ENCODE peak calls at places on chromosomes 13 and 19, in seven cellular contexts. I is MCF 10A, H is neural crest cell, F is progenitor cell of endocrine pancreas, Q is suprapubic skin, U is dorsolateral prefrontal cortex, B is heart right ventricle. Z is an unnamed sample.

GRCh38 chr13:43574601-43575000 is 212.2 kb downstream of the ENOX1 start:
- DNase-seq in I (no peak), H (no peak), F (no peak), Q (no peak), U (no peak), B (no peak), Z (no peak)

GRCh38 chr19:58581227-58582141 is 8.3 kb upstream of the MZF1 start:
- DNase-seq in I (peak), H (peak), F (peak), Q (peak), U (peak), B (peak), Z (peak)

GRCh38 chr19:18282021-18282787 is 782 bp upstream of the JUND start:
- DNase-seq in I (no peak), H (no peak), F (no peak), Q (peak), U (no peak), B (no peak), Z (peak)

GRCh38 chr13:110280231-110280813 is 26.6 kb downstream of the COL4A1 start:
- DNase-seq in I (no peak), H (no peak), F (no peak), Q (no peak), U (no peak), B (no peak), Z (no peak)

GRCh38 chr19:14073925-14074838 is 1.6 kb downstream of the MISP3 start:
- DNase-seq in I (peak), H (no peak), F (no peak), Q (no peak), U (no peak), B (no peak), Z (peak)

GRCh38 chr19:16420781-16421386 is 50.9 kb downstream of the EPS15L1 start:
- DNase-seq in I (no peak), H (no peak), F (no peak), Q (no peak), U (no peak), B (peak), Z (no peak)

GRCh38 chr13:25943081-25943480 is 108.7 kb downstream of the SHISA2 start:
- DNase-seq in I (no peak), H (no peak), F (no peak), Q (no peak), U (no peak), B (no peak), Z (no peak)

GRCh38 chr19:8988204-8988603 is 22.0 kb downstream of the MUC16 start:
- DNase-seq in I (no peak), H (no peak), F (no peak), Q (no peak), U (no peak), B (no peak), Z (no peak)

GRCh38 chr19:6754136-6754535 is 13.1 kb downstream of the SH2D3A start:
- DNase-seq in I (no peak), H (no peak), F (no peak), Q (no peak), U (no peak), B (no peak), Z (no peak)

GRCh38 chr13:48401480-48401879 is 11.4 kb downstream of the LPAR6 start:
- DNase-seq in I (no peak), H (no peak), F (no peak), Q (no peak), U (no peak), B (no peak), Z (no peak)

GRCh38 chr13:34654203-34654602 is 287.9 kb upstream of the NBEA start:
- DNase-seq in I (no peak), H (no peak), F (no peak), Q (no peak), U (no peak), B (no peak), Z (no peak)

GRCh38 chr13:83498486-83499190 is 383.6 kb downstream of the SLITRK1 start:
- DNase-seq in I (peak), H (no peak), F (no peak), Q (no peak), U (no peak), B (no peak), Z (no peak)

GRCh38 chr19:15432018-15432494 is 13.3 kb upstream of the AKAP8L start:
- DNase-seq in I (no peak), H (no peak), F (no peak), Q (peak), U (no peak), B (no peak), Z (no peak)

GRCh38 chr19:51097166-51097736 is 11.0 kb downstream of the CTU1 start:
- DNase-seq in I (peak), H (peak), F (peak), Q (no peak), U (peak), B (peak), Z (peak)

DNA sequence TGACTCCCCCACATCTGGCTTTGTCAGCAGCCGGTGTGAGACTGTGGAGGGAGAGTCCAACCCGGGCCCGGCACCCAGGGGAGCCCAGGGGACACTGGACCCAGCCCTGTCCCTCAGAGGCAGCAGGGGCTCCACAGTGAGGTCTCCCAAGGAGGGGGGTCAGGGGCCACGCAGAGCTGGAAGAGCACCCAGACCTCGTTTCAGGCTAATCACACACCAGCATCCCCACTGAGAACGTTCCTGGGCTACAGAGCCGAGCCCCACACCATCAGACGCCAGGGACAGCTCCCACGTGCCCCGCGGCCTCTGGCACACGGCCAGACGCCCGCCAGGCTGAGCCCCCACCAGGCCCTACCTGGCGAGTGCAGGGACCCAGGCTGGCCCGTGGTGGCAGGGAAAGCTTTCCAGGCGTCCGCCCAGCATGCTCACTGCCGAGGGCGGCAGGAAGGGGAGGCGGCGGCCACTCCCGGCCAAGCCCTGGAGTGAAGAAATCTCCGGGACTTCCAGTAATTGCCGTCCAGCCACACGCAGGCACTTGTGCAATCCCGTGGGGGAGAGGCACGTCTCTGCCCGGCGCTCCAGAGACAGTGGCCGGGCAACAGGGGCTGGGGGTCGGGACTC is 19.2 kb downstream of the SBNO2 start:
- DNase-seq in I (peak), H (no peak), F (no peak), Q (peak), U (no peak), B (peak), Z (peak)
- TF ChIP-seq CTCF in I (no peak), H (no peak), F (no peak), Q (no peak), U (no peak), B (no peak), Z (no peak)

GRCh38 chr19:29285878-29286277 is 72.9 kb upstream of the UQCRFS1 start:
- DNase-seq in I (no peak), H (peak), F (no peak), Q (no peak), U (peak), B (no peak), Z (no peak)
- TF ChIP-seq CTCF in I (no peak), H (peak), F (peak), Q (no peak), U (peak), B (no peak), Z (no peak)

GRCh38 chr19:48618916-48619691 is at the start of the genes RPL18 and SPHK2:
- DNase-seq in I (peak), H (peak), F (peak), Q (peak), U (peak), B (peak), Z (peak)
- TF ChIP-seq CTCF in I (no peak), H (no peak), F (no peak), Q (no peak), U (no peak), B (no peak), Z (no peak)

GRCh38 chr19:10334340-10335148 is 1.2 kb upstream of the RAVER1 start:
- DNase-seq in I (peak), H (peak), F (peak), Q (peak), U (peak), B (peak), Z (peak)
- TF ChIP-seq CTCF in I (peak), H (no peak), F (peak), Q (no peak), U (no peak), B (no peak), Z (no peak)

DNA sequence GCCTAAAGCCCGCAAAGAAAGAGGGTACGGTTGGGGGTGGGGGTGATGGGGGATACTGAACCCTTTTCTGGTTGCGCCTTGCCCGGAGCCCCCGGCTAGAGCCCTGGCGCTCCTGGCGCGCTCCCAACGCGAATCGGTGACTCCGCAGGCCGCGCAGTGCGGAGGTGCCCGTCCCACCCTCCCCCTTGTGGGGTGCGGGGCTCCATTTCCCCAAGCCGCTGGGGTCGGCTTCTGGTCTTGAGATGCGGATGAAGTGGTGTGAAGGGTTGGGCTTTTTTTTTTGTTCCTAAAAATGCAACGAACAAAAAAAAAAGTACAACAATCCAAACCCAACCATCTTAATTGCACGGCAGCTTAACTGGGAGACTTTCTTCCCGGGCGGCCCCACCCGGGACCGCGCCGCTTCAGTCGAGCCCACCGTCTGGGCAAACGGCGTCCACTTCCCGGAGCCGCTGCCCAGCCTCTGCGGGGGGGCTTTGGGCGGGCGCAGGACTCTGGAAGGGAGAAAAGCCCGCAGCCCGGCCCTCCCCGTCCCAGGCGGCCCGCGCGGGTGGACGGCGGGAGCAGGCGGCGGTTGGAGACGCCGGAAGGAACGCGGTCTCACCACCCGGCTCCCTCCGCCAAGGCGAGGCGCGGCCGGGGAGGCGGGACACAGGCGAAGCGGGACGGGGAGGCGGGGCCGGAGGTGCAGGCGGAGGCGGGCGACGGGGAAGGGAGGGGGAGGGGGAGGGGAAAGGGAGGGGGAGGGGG is 501 bp upstream of the TRIM13 start:
- DNase-seq in I (peak), H (peak), F (peak), Q (peak), U (peak), B (peak), Z (peak)
- TF ChIP-seq CTCF in I (no peak), H (peak), F (no peak), Q (no peak), U (no peak), B (no peak), Z (no peak)

DNA sequence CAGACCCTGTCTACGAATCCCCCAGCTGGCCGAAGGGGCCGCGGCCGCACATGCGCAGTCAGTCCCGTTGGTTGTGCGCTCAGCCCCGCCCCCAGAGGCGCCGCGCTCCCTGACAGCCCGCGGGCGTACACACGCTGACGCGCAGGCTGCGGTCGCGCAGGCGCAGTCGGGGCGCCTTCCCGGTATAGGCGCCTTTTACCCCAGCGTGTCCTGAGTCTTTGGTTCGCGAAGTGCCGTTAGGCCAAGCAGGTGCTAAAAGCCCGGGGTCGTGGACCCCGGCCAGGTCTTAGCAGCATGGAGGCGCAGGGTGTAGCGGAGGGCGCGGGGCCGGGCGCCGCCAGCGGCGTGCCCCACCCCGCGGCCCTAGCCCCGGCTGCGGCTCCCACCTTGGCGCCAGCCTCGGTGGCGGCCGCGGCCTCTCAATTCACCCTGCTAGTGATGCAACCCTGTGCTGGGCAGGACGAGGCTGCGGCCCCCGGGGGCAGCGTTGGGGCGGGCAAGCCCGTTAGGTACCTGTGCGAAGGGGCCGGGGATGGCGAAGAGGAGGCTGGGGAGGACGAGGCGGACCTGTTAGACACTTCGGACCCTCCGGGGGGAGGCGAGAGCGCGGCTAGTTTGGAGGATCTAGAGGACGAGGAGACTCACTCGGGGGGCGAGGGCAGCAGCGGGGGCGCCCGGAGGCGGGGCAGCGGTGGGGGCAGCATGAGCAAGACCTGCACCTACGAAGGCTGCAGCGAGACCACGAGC is at the start of gene RFXAP:
- DNase-seq in I (peak), H (peak), F (peak), Q (peak), U (peak), B (peak), Z (peak)
- TF ChIP-seq CTCF in I (no peak), H (no peak), F (no peak), Q (no peak), U (no peak), B (peak), Z (no peak)